ENCODE peak calls at places on chromosomes 16 and 17, in eight cellular contexts. V, D, X, C, O, Z, E and P are unnamed samples.

GRCh38 chr17:80457236-80457856 is 19.1 kb downstream of the NPTX1 start:
- DNase-seq in V (no peak), D (no peak), X (no peak), C (no peak), O (no peak), Z (no peak), E (no peak), P (peak)

GRCh38 chr16:53414381-53414780 is 19.9 kb upstream of the RBL2 start:
- DNase-seq in V (no peak), D (no peak), X (no peak), C (no peak), O (no peak), Z (no peak), E (no peak), P (no peak)

GRCh38 chr16:72068930-72069329 is 5.9 kb downstream of the HPR start:
- DNase-seq in V (no peak), D (no peak), X (no peak), C (no peak), O (no peak), Z (no peak), E (no peak), P (no peak)

GRCh38 chr16:86220552-86220951 is 289.8 kb upstream of the FOXF1 start:
- DNase-seq in V (no peak), D (no peak), X (no peak), C (peak), O (no peak), Z (no peak), E (no peak), P (no peak)

GRCh38 chr17:17141860-17142552 is 64.1 kb downstream of the PLD6 start:
- DNase-seq in V (peak), D (peak), X (peak), C (peak), O (peak), Z (no peak), E (peak), P (no peak)

GRCh38 chr17:57073626-57074025 is 11.4 kb upstream of the AKAP1 start:
- DNase-seq in V (no peak), D (no peak), X (no peak), C (no peak), O (no peak), Z (no peak), E (no peak), P (no peak)

GRCh38 chr17:28057731-28058246 is 15.3 kb downstream of the NLK start:
- DNase-seq in V (peak), D (peak), X (no peak), C (peak), O (no peak), Z (no peak), E (no peak), P (no peak)

GRCh38 chr17:58172369-58173071 is 5.7 kb downstream of the OR4D2 start:
- DNase-seq in V (no peak), D (peak), X (no peak), C (peak), O (no peak), Z (no peak), E (peak), P (no peak)

GRCh38 chr17:50918933-50919296 is 52.8 kb upstream of the TOB1 start:
- DNase-seq in V (peak), D (no peak), X (no peak), C (no peak), O (no peak), Z (no peak), E (no peak), P (no peak)

GRCh38 chr17:60751884-60752283 is 74.2 kb downstream of the BCAS3 start:
- DNase-seq in V (no peak), D (no peak), X (no peak), C (no peak), O (no peak), Z (no peak), E (no peak), P (no peak)

GRCh38 chr17:43369986-43370385 is 28.8 kb upstream of the ARL4D start:
- DNase-seq in V (no peak), D (no peak), X (no peak), C (no peak), O (no peak), Z (no peak), E (no peak), P (no peak)

GRCh38 chr16:2229091-2229490 is 5.7 kb downstream of the E4F1 start:
- DNase-seq in V (no peak), D (no peak), X (no peak), C (no peak), O (no peak), Z (no peak), E (no peak), P (no peak)

GRCh38 chr16:3022697-3023414 is 886 bp downstream of the HCFC1R1 start:
- DNase-seq in V (no peak), D (no peak), X (no peak), C (peak), O (peak), Z (peak), E (no peak), P (peak)

GRCh38 chr16:30351001-30351441 is 4.1 kb downstream of the CD2BP2 start:
- DNase-seq in V (no peak), D (no peak), X (no peak), C (no peak), O (no peak), Z (no peak), E (no peak), P (no peak)

GRCh38 chr16:88885693-88886253 is 19.3 kb upstream of the PABPN1L start:
- DNase-seq in V (no peak), D (no peak), X (no peak), C (no peak), O (no peak), Z (no peak), E (no peak), P (no peak)

GRCh38 chr17:31321481-31321880 is at the start of gene EVI2A:
- DNase-seq in V (no peak), D (peak), X (no peak), C (peak), O (no peak), Z (no peak), E (peak), P (peak)

GRCh38 chr16:66469291-66469931 is 42.3 kb downstream of the BEAN1 start:
- DNase-seq in V (no peak), D (no peak), X (no peak), C (no peak), O (no peak), Z (no peak), E (no peak), P (no peak)

GRCh38 chr17:2040942-2041560 is 771 bp upstream of the OVCA2 start:
- DNase-seq in V (no peak), D (no peak), X (no peak), C (no peak), O (no peak), Z (no peak), E (no peak), P (no peak)

GRCh38 chr16:11618107-11618717 is 31.5 kb upstream of the LITAF start:
- DNase-seq in V (no peak), D (no peak), X (no peak), C (no peak), O (no peak), Z (no peak), E (no peak), P (no peak)

GRCh38 chr16:56269276-56269675 is 78.0 kb downstream of the GNAO1 start:
- DNase-seq in V (no peak), D (no peak), X (no peak), C (no peak), O (no peak), Z (no peak), E (no peak), P (no peak)

GRCh38 chr17:35079547-35079946 is 16.0 kb upstream of the RFFL start:
- DNase-seq in V (peak), D (no peak), X (no peak), C (peak), O (no peak), Z (no peak), E (no peak), P (no peak)

GRCh38 chr17:58338907-58339774 is 10.5 kb upstream of the TSPOAP1 start:
- DNase-seq in V (no peak), D (no peak), X (no peak), C (peak), O (no peak), Z (no peak), E (no peak), P (peak)

GRCh38 chr17:82674656-82675475 is 23.6 kb downstream of the RAB40B start:
- DNase-seq in V (no peak), D (no peak), X (no peak), C (no peak), O (no peak), Z (no peak), E (no peak), P (peak)

GRCh38 chr16:86642084-86642483 is 63.7 kb downstream of the FOXL1 start:
- DNase-seq in V (no peak), D (no peak), X (no peak), C (no peak), O (no peak), Z (no peak), E (no peak), P (no peak)

GRCh38 chr16:57380671-57381462 is 8.6 kb downstream of the CX3CL1 start:
- DNase-seq in V (no peak), D (no peak), X (no peak), C (no peak), O (no peak), Z (peak), E (no peak), P (no peak)

GRCh38 chr16:85441189-85441889 is 171.8 kb upstream of the GSE1 start:
- DNase-seq in V (no peak), D (no peak), X (no peak), C (no peak), O (no peak), Z (no peak), E (no peak), P (no peak)

GRCh38 chr17:77098884-77099545 is 41.8 kb upstream of the SEC14L1 start:
- DNase-seq in V (peak), D (no peak), X (peak), C (peak), O (peak), Z (peak), E (no peak), P (peak)

GRCh38 chr17:43619696-43620095 is 42.0 kb downstream of the MEOX1 start:
- DNase-seq in V (no peak), D (no peak), X (no peak), C (no peak), O (no peak), Z (no peak), E (no peak), P (no peak)

GRCh38 chr16:86305440-86305839 is 204.9 kb upstream of the FOXF1 start:
- DNase-seq in V (no peak), D (no peak), X (no peak), C (no peak), O (no peak), Z (no peak), E (no peak), P (no peak)